ENCODE peak calls at places on chromosomes 7 and 10, in six cellular contexts. E is cardiac fibroblast, L is fibroblast of mammary gland, X is stomach, Q is lower lobe of right lung, I is epithelial cell of proximal tubule. C is an unnamed sample.
A peak's percentile ranks its signal among the peaks of the same experiment; 100 is the strongest.

GRCh38 chr7:159035571-159036073 is 109.0 kb downstream of the VIPR2 start:
- DNase-seq in E (no peak), L (no peak), X (peak; percentile 23), Q (no peak), I (no peak), C (no peak)

GRCh38 chr7:111990597-111990996 is 215.6 kb downstream of the DOCK4 start:
- DNase-seq in E (no peak), L (no peak), X (no peak), Q (no peak), I (no peak), C (no peak)

GRCh38 chr10:119189811-119190282 is 11.2 kb upstream of the PRDX3 start:
- DNase-seq in E (peak; percentile 84), L (no peak), X (no peak), Q (no peak), I (no peak), C (no peak)

GRCh38 chr7:71244023-71244422 is 112.1 kb downstream of the GALNT17 start:
- DNase-seq in E (no peak), L (no peak), X (no peak), Q (no peak), I (no peak), C (no peak)

GRCh38 chr10:22500567-22501369 is 155.5 kb downstream of the SPAG6 start:
- DNase-seq in E (no peak), L (no peak), X (no peak), Q (no peak), I (no peak), C (no peak)

GRCh38 chr7:116736927-116737715 is 65.1 kb downstream of the MET start:
- DNase-seq in E (peak; percentile 21), L (peak; percentile 55), X (no peak), Q (no peak), I (peak; percentile 61), C (no peak)

GRCh38 chr10:31011017-31011659 is 20.5 kb downstream of the ZNF438 start:
- DNase-seq in E (peak; percentile 74), L (no peak), X (no peak), Q (no peak), I (no peak), C (no peak)

GRCh38 chr10:123786896-123787295 is 104.7 kb downstream of the CPXM2 start:
- DNase-seq in E (no peak), L (no peak), X (no peak), Q (no peak), I (no peak), C (no peak)

GRCh38 chr10:13458107-13458761 is 70.6 kb downstream of the BEND7 start:
- DNase-seq in E (no peak), L (peak; percentile 22), X (no peak), Q (no peak), I (no peak), C (peak; percentile 3)

GRCh38 chr10:95438781-95439180 is 122.4 kb downstream of the SORBS1 start:
- DNase-seq in E (no peak), L (no peak), X (no peak), Q (no peak), I (no peak), C (no peak)

DNA sequence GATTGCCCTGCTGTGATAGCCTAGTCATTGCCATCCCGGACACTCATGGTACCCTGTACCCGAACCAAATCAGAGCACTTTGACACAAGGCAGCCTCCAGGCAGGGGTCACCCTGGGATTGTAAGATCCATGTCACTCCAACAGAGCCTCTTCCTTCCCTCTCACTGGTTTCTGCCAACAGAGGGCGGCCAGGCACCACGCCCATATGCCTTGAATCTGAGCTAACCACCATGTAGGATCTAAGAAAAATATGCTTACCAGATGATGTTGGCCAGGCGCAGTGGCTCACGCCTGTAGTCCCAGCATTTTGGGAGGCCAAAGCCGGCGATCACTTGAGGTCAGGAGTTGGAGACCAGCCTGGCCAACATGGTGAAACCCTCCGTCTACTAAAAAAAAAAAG is 389.2 kb upstream of the KLF6 start:
- DNase-seq in E (peak; percentile 5), L (peak; percentile 23), X (no peak), Q (no peak), I (no peak), C (no peak)
- TF ChIP-seq CTCF in E (no peak), L (no peak), X (no peak), Q (no peak), I (no peak), C (peak; percentile 28)

GRCh38 chr10:100723769-100724530 is 21.4 kb upstream of the PAX2 start:
- DNase-seq in E (no peak), L (no peak), X (no peak), Q (no peak), I (no peak), C (no peak)
- H3K4me3 ChIP-seq in E (no peak overlapping the region), L (no peak overlapping the region), X (no peak overlapping the region), Q (no peak overlapping the region), I (peak overlapping the region; percentile 33), C (no peak overlapping the region)

DNA sequence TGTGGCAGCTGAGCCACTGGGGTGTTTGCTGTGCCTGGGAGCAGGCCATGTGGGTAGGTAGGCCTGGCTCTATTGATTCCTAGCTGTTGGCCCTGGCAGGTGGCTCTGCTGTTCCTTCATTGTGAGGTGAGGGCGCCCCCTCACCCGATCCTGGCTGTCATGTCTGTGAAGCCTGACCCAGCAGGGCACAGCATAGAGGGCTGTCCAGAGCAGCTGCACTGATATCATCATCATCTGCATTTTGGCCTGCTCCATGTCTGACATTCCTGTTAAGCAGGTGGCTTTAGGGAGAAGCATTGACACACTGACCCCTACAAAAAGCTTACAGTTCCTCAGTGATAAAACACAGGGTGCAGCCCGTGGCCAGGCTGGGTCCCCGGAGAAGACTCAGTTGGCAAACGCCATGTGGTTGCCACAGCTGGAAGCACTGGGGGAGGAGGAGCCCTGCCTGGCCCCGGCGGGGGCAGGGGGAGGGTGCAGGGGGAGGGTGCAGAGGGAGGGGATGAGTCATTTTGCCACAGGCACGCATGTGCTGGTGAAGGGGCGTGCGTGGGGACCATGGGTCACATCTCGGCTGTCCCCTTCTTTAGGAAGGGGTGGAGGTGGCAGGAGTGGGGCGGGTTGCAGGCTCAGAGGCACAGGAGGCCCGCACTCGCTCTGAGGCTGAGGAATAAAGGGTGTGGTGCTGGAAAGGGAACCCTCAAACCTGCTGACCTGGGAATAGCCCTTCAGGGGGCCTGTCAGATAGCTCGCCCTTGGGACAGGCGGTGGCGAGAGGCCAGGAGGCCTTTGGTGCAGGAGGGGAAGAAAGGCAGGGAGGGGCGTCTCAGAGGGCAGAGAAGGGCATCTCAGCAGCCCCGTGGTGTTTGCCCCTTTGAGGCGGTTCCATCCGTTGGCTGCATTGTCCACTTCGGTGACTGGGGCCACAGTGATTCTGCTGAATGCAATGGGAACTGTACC is 31.6 kb downstream of the IKZF1 start:
- DNase-seq in E (no peak), L (no peak), X (no peak), Q (no peak), I (no peak), C (no peak)
- TF ChIP-seq CTCF in E (no peak), L (no peak), X (no peak), Q (no peak), I (no peak), C (no peak)

DNA sequence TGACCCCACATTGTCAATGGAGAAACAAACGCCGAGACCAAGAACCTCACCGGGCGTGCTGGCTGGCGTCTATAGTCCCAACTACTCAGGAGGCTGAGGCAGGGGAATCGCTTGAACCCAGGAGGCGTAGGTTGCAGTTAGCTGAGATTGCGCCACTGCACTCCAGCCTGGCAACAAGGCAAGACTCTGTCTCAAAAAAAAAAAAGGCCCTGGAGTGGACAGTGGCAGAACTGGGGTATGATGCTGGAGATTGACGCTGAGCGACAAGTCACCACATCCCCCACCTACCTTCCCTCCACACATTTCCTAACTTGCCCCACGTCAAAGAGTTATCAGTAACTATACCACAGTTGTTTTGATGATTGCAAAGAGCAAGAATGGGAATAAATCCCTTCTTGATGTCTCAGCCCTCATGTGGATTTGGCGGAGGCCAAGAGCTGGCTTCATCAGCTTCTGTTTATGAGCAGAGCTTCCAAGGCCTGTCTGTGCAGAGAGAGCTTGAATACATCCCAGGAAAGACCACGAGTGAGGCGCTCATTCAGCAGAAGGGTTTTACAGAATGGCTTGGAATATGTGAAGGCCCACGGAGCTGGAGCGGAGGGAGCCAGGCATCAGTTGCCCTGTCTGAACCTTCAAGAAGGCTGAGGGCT is 28.0 kb upstream of the TNS3 start:
- DNase-seq in E (peak; percentile 84), L (peak; percentile 89), X (no peak), Q (no peak), I (no peak), C (peak; percentile 93)
- H3K4me3 ChIP-seq in E (no peak overlapping the region), L (no peak overlapping the region), X (no peak overlapping the region), Q (no peak overlapping the region), I (no peak overlapping the region), C (no peak overlapping the region)

GRCh38 chr10:24617771-24618396 is 105.8 kb downstream of the ARHGAP21 start:
- DNase-seq in E (peak; percentile 52), L (peak; percentile 57), X (peak; percentile 68), Q (peak; percentile 58), I (no peak), C (no peak)
- TF ChIP-seq CTCF in E (peak; percentile 77), L (peak; percentile 84), X (peak; percentile 86), Q (peak; percentile 85), I (peak; percentile 96), C (peak; percentile 81)

DNA sequence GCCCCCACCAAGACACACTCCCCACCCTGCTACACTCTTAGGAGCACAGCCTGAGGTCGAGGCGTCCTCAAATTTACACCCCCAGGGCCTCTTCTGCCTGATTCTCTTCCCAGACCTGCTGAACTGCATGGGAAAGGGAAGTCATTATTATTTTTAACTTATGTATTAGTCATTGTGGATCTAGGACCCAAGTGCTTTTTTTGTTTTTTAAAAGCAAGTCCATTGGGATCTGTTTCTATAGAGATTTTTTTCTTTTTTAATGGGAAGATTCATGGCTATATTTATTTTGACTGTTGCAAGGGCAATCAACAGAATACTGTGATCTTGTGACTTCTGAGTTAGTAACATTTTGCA is 203.8 kb downstream of the ZMYND11 start:
- DNase-seq in E (no peak), L (no peak), X (no peak), Q (no peak), I (no peak), C (no peak)
- H3K4me3 ChIP-seq in E (no peak overlapping the region), L (no peak overlapping the region), X (no peak overlapping the region), Q (no peak overlapping the region), I (no peak overlapping the region), C (no peak overlapping the region)

DNA sequence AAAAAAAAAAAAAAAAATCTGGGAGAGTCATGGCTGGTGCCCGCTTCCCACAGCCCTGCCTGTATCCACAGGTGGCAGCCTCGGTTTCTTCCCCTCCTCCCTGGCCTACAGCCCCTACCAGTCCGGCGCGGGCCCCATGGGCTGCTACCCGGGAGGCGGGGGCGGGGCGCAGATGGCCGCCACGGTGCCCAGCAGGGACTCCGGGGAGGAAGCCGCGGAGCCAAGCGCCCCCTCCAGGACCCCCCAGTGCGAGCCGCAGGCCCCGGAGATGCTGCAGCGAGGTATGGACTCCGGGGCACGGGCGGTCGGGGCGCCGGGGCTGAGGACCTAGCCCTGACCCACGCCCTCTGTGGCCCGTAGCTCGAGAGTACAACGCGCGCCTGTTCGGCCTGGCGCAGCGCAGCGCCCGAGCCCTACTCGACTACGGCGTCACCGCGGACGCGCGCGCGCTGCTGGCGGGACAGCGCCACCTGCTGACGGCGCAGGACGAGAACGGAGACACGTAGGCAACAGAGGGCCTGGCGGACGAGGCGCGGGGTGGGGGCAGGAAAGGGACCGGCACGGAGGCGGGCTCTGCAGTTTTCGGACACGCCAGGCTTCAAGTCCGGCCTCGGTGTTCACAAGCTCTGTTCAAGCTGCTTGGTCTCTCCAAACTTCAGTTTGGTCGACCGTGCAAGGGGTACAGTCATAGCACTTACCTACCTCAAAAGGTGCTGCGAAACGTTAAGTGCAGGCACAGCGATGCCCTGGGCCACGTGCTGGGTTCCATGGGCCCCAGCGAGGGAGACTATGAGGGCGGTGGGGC is 3.9 kb downstream of the NFKB2 start:
- DNase-seq in E (peak; percentile 90), L (peak; percentile 78), X (peak; percentile 93), Q (peak; percentile 95), I (no peak), C (peak; percentile 41)
- TF ChIP-seq CTCF in E (peak; percentile 63), L (peak; percentile 50), X (peak; percentile 92), Q (peak; percentile 95), I (peak; percentile 81), C (peak; percentile 82)

C was measured in AG09309.